ENCODE peak calls at places on chromosomes 3 and 15, in eight cellular contexts. S is HTR-8/SVneo, A is NCI-H460, E is mammary epithelial cell, P is HS-5, I is SW480, J is epithelial cell of esophagus, R is suprapubic skin. Z is an unnamed sample.

GRCh38 chr3:141278196-141279073 is 46.8 kb downstream of the PXYLP1 start:
- DNase-seq in P (no peak), A (no peak), I (no peak), J (peak), E (no peak), R (no peak), S (no peak), Z (no peak)

GRCh38 chr3:71478568-71478967 is 105.0 kb downstream of the FOXP1 start:
- DNase-seq in I (no peak), A (no peak), P (no peak), E (peak), S (no peak), J (peak), R (no peak), Z (no peak)

GRCh38 chr3:11140054-11140712 is 14.1 kb upstream of the HRH1 start:
- DNase-seq in I (no peak), A (no peak), J (peak), E (peak), S (no peak), P (no peak), R (no peak), Z (no peak)

GRCh38 chr15:96232335-96232734 is 98.2 kb upstream of the NR2F2 start:
- DNase-seq in I (no peak), E (peak), R (no peak), P (no peak), A (no peak), S (no peak), J (no peak), Z (no peak)

GRCh38 chr3:165336786-165337185 is 140.6 kb upstream of the SLITRK3 start:
- DNase-seq in P (no peak), S (no peak), R (no peak), I (no peak), E (no peak), A (no peak), J (no peak), Z (no peak)

GRCh38 chr3:139202226-139202958 is 141.4 kb upstream of the MRPS22 start:
- DNase-seq in A (no peak), I (peak), J (peak), E (peak), R (no peak), P (no peak), S (peak), Z (peak)

GRCh38 chr3:148023994-148024393 is 614.8 kb downstream of the ZIC1 start:
- DNase-seq in E (no peak), J (no peak), P (no peak), I (no peak), R (no peak), A (no peak), S (peak), Z (no peak)

GRCh38 chr3:192092388-192093005 is 631.5 kb downstream of the PYDC2 start:
- DNase-seq in S (no peak), R (no peak), J (peak), I (no peak), A (no peak), E (no peak), P (no peak), Z (no peak)

GRCh38 chr3:123859177-123859576 is 25.0 kb downstream of the MYLK start:
- DNase-seq in A (no peak), R (no peak), P (no peak), S (no peak), I (no peak), J (no peak), E (no peak), Z (no peak)

GRCh38 chr3:107690522-107691138 is 167.9 kb downstream of the BBX start:
- DNase-seq in I (peak), J (peak), A (peak), S (peak), P (peak), R (no peak), E (peak), Z (no peak)

GRCh38 chr3:190696777-190697501 is 165.6 kb downstream of the GMNC start:
- DNase-seq in R (no peak), I (peak), P (no peak), S (peak), E (no peak), J (peak), A (peak), Z (no peak)

GRCh38 chr15:68672781-68673205 is 94.0 kb downstream of the CORO2B start:
- DNase-seq in R (peak), A (no peak), E (no peak), J (no peak), P (no peak), I (no peak), S (peak), Z (peak)

GRCh38 chr3:31472479-31473390 is 60.0 kb upstream of the STT3B start:
- DNase-seq in J (peak), A (no peak), I (no peak), S (no peak), R (no peak), P (peak), E (peak), Z (no peak)

GRCh38 chr3:194736896-194737600 is 51.4 kb downstream of the FAM43A start:
- DNase-seq in A (no peak), I (no peak), E (no peak), P (no peak), S (no peak), R (no peak), J (no peak), Z (no peak)

GRCh38 chr3:147775816-147776530 is 366.8 kb downstream of the ZIC1 start:
- DNase-seq in I (no peak), S (no peak), R (no peak), J (no peak), A (no peak), E (no peak), P (no peak), Z (no peak)

GRCh38 chr3:180870008-180870733 is 42.3 kb upstream of the FXR1 start:
- DNase-seq in A (no peak), I (no peak), R (peak), P (no peak), E (peak), S (no peak), J (peak), Z (peak)